ENCODE peak calls at places on chromosomes 4 and X, in five cellular contexts. R is AG10803, C is pancreas, Z is lower lobe of right lung, X is HFF-Myc. S is an unnamed sample.
A peak's percentile ranks its signal among the peaks of the same experiment; 100 is the strongest.

GRCh38 chr4:3480528-3481112 is 17.5 kb downstream of the DOK7 start:
- DNase-seq in R (peak; percentile 64), Z (peak; percentile 80), X (peak; percentile 27), C (peak; percentile 91), S (no peak)

GRCh38 chrX:153416781-153417180 is 5.5 kb downstream of the ZFP92 start:
- DNase-seq in C (no peak), X (peak; percentile 1), R (peak; percentile 1), Z (no peak), S (no peak)

GRCh38 chr4:70739496-70740337 is 18.0 kb downstream of the RUFY3 start:
- DNase-seq in Z (no peak), C (no peak), X (no peak), R (no peak), S (no peak)

GRCh38 chr4:158229768-158230167 is 19.5 kb downstream of the TMEM144 start:
- DNase-seq in X (no peak), R (no peak), Z (no peak), C (no peak), S (no peak)

GRCh38 chr4:69718376-69719293 is 41.8 kb downstream of the SULT1B1 start:
- DNase-seq in R (no peak), Z (no peak), X (no peak), C (no peak), S (no peak)

GRCh38 chrX:74656079-74656745 is 41.8 kb upstream of the RLIM start:
- DNase-seq in Z (no peak), C (no peak), X (no peak), R (peak; percentile 55), S (no peak)

GRCh38 chr4:54014761-54015160 is 49.6 kb downstream of the CHIC2 start:
- DNase-seq in R (no peak), Z (no peak), X (no peak), C (no peak), S (no peak)

GRCh38 chr4:52711271-52711670 is 40.0 kb downstream of the ERVMER34-1 start:
- DNase-seq in C (no peak), R (no peak), X (no peak), Z (no peak), S (no peak)

GRCh38 chr4:65482410-65482809 is 187.9 kb downstream of the EPHA5 start:
- DNase-seq in C (no peak), Z (no peak), X (no peak), R (no peak), S (no peak)

GRCh38 chr4:62431513-62431912 is 1231.4 kb downstream of the ADGRL3 start:
- DNase-seq in X (no peak), Z (no peak), C (no peak), R (no peak), S (no peak)

GRCh38 chr4:26459756-26460530 is 30.3 kb downstream of the CCKAR start:
- DNase-seq in X (no peak), C (no peak), R (peak; percentile 61), Z (no peak), S (peak; percentile 62)

GRCh38 chrX:23732704-23733103 is 10.4 kb downstream of the ACOT9 start:
- DNase-seq in R (no peak), X (no peak), C (no peak), Z (no peak), S (no peak)

GRCh38 chrX:23844502-23845138 is 61.6 kb downstream of the SAT1 start:
- DNase-seq in Z (no peak), C (no peak), R (peak; percentile 4), X (no peak), S (no peak)

GRCh38 chr4:205097-205756 is 80.9 kb downstream of the ZNF718 start:
- DNase-seq in R (no peak), X (no peak), C (peak; percentile 62), Z (no peak), S (no peak)

GRCh38 chrX:45669715-45670360 is 469.2 kb upstream of the DIPK2B start:
- DNase-seq in C (no peak), R (peak; percentile 71), Z (no peak), X (peak; percentile 37), S (no peak)

GRCh38 chr4:48205092-48205491 is 64.5 kb downstream of the TEC start:
- DNase-seq in C (no peak), R (no peak), X (no peak), Z (no peak), S (no peak)

GRCh38 chr4:74682567-74683359 is 111.6 kb downstream of the BTC start:
- DNase-seq in Z (no peak), R (peak; percentile 89), C (no peak), X (peak; percentile 83), S (peak; percentile 75)

GRCh38 chr4:11469900-11470708 is 41.4 kb upstream of the HS3ST1 start:
- DNase-seq in Z (no peak), C (no peak), X (no peak), R (no peak), S (no peak)

GRCh38 chrX:71111141-71111843 is at the start of gene IL2RG:
- DNase-seq in C (no peak), R (no peak), Z (no peak), X (no peak), S (no peak)

GRCh38 chr4:38560763-38561558 is 103.0 kb upstream of the KLF3 start:
- DNase-seq in C (no peak), R (no peak), Z (no peak), X (no peak), S (no peak)

GRCh38 chr4:140861359-140862181 is 105.4 kb upstream of the TBC1D9 start:
- DNase-seq in Z (no peak), R (peak; percentile 91), X (peak; percentile 81), C (no peak), S (peak; percentile 82)

GRCh38 chrX:114584434-114584943 is 603 bp downstream of the HTR2C start:
- DNase-seq in Z (no peak), R (peak; percentile 0), C (peak; percentile 55), X (no peak), S (no peak)

GRCh38 chr4:120964596-120964995 is 42.1 kb upstream of the PRDM5 start:
- DNase-seq in R (no peak), C (no peak), X (no peak), Z (no peak), S (no peak)

GRCh38 chr4:20356565-20356964 is 104.9 kb downstream of the SLIT2 start:
- DNase-seq in C (no peak), X (no peak), R (no peak), Z (no peak), S (no peak)

GRCh38 chrX:108025954-108026616 is 18.8 kb upstream of the VSIG1 start:
- DNase-seq in X (no peak), C (no peak), R (no peak), Z (no peak), S (no peak)

GRCh38 chr4:118278473-118279274 is 74.1 kb downstream of the PRSS12 start:
- DNase-seq in Z (peak; percentile 98), X (peak; percentile 74), R (peak; percentile 85), C (peak; percentile 100), S (peak; percentile 46)

GRCh38 chrX:30150196-30150895 is 65.0 kb upstream of the MAGEB2 start:
- DNase-seq in X (no peak), C (peak; percentile 26), R (no peak), Z (no peak), S (no peak)

GRCh38 chr4:142565771-142566170 is 280.3 kb downstream of the INPP4B start:
- DNase-seq in C (no peak), X (no peak), R (no peak), Z (no peak), S (no peak)

GRCh38 chr4:156576946-156577345 is 394.7 kb downstream of the PDGFC start:
- DNase-seq in Z (no peak), R (no peak), X (no peak), C (no peak), S (no peak)

GRCh38 chr4:164359881-164360280 is 394.1 kb upstream of the SMIM31 start:
- DNase-seq in X (no peak), C (no peak), Z (no peak), R (no peak), S (no peak)

GRCh38 chr4:164357957-164358356 is 396.0 kb upstream of the SMIM31 start:
- DNase-seq in R (no peak), C (no peak), X (no peak), Z (no peak), S (no peak)

GRCh38 chr4:164358400-164358799 is 395.5 kb upstream of the SMIM31 start:
- DNase-seq in X (no peak), C (no peak), R (no peak), Z (no peak), S (no peak)
- TF ChIP-seq CTCF in X (no peak), C (no peak), R (no peak), Z (no peak), S (no peak)

DNA sequence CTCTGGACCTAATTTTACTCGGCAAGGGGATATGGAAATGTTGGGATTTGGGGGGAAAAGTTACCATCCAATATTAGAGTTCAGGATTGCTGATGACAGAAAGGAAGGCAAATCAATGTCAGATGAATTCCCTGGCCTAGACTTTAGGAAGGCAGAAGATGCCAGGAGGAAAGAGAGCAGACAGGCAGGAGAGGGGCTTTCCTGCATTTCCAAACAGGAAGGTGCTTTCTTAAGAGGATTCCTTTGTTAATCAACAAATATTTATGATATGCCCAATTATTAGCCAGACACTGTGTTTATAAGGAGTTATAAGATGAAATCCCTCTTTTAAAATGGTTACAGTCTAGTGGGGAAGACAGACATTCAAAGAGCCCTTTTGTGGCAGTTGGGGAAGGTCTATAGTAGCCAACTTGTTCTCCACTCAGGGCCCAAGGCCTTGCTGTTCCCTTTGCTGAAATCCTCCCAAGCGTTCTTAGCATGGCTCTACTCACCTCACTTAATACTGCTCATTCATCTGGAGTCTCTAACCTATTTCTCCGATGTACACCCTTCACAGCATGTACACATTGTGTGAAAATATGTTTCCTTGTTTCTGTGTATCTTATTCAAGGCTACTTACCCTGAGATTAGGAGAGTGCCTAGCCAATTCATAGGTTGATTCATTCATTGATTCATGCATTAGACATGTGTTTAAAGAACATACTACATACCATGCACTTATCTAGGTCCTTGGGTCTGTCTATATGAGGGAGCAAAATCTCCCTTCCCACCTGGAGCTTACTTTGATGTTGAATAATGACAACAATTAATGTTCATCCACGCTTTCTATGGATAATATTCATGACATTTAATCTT is 5.3 kb downstream of the IGFBP7 start:
- DNase-seq in C (no peak), X (no peak), Z (no peak), R (no peak), S (no peak)
- H3K4me3 ChIP-seq in C (no peak overlapping the region), X (no peak overlapping the region), Z (no peak overlapping the region), R (no peak overlapping the region), S (no peak overlapping the region)

DNA sequence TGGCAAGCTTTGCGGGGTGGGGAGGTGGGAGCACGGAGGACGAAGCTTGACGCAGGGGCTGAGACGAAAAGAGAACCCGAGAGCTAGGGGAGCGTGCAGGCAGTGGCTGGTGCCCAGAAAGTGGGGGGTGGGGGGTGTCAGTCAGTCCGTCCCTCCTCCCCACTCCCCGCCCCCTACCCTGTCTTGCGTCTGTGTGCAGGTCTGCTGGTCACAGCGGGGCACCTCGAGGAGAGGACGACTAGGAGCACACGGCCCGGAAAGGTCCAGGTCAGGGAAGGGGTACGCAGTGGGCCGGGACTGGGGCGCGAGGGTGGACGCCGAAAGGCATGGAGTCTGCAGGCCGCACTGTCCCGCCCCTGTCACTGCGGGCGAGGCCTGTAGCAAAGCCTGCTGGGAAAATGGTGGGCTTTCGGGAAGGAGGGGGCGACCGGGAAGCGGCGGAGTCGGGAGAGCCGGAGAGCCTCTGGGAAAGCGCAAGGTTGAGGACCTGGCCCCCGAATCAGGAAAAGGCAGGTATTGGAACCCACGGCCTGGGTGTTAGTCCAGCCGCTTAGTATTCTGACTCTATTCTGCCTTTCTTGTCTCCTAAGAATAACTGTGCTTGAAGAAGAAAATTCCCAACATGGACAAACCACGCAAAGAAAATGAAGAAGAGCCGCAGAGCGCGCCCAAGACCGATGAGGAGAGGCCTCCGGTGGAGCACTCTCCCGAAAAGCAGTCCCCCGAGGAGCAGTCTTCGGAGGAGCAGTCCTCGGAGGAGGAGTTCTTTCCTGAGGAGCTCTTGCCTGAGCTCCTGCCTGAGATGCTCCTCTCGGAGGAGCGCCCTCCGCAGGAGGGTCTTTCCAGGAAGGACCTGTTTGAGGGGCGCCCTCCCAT is 758 bp downstream of the TCEAL1 start:
- DNase-seq in R (peak; percentile 66), X (no peak), C (peak; percentile 76), Z (peak; percentile 66), S (peak; percentile 31)
- TF ChIP-seq CTCF in R (peak; percentile 63), X (peak; percentile 61), C (no peak), Z (peak; percentile 37), S (peak; percentile 69)

GRCh38 chr4:165971941-165972340 is 98.9 kb downstream of the TLL1 start:
- DNase-seq in X (no peak), R (no peak), Z (no peak), C (no peak), S (no peak)
- H3K4me3 ChIP-seq in X (no peak overlapping the region), R (no peak overlapping the region), Z (no peak overlapping the region), C (no peak overlapping the region), S (no peak overlapping the region)

S was measured in AG09309.